ENCODE peak calls at places on chromosomes 16 and 17, in seven cellular contexts. W is psoas muscle; T is IMR-90; R is uterus; D is left ventricle myocardium inferior; Z is naive thymus-derived CD4-positive, alpha-beta T cell; U is CD8-positive, alpha-beta T cell. N is an unnamed sample.

GRCh38 chr16:57627184-57627871 is 1.1 kb upstream of the ADGRG1 start:
- DNase-seq in W (peak; percentile 34), T (peak; percentile 85), R (no peak), D (no peak), Z (no peak), U (no peak), N (no peak)

GRCh38 chr16:9091867-9092281 is 430 bp downstream of the HAPSTR1 start:
- DNase-seq in W (peak; percentile 76), T (no peak), R (no peak), D (peak; percentile 49), Z (peak; percentile 56), U (peak; percentile 21), N (peak; percentile 41)

GRCh38 chr17:73104450-73104849 is 12.0 kb upstream of the SLC39A11 start:
- DNase-seq in W (no peak), T (no peak), R (no peak), D (no peak), Z (no peak), U (no peak), N (no peak)

GRCh38 chr17:1774390-1775176 is 12.7 kb downstream of the SERPINF1 start:
- DNase-seq in W (no peak), T (no peak), R (no peak), D (no peak), Z (no peak), U (no peak), N (no peak)

GRCh38 chr17:31698751-31699150 is 160.3 kb downstream of the COPRS start:
- DNase-seq in W (no peak), T (no peak), R (no peak), D (no peak), Z (no peak), U (no peak), N (no peak)

GRCh38 chr16:54055191-54055590 is 231.4 kb downstream of the IRX3 start:
- DNase-seq in W (no peak), T (no peak), R (no peak), D (no peak), Z (no peak), U (no peak), N (no peak)

GRCh38 chr16:1592446-1592845 is 19.4 kb downstream of the IFT140 start:
- DNase-seq in W (no peak), T (no peak), R (no peak), D (no peak), Z (no peak), U (no peak), N (no peak)

GRCh38 chr16:77221482-77221881 is 22.3 kb downstream of the SYCE1L start:
- DNase-seq in W (no peak), T (peak; percentile 13), R (no peak), D (no peak), Z (no peak), U (no peak), N (no peak)

GRCh38 chr16:54075446-54075845 is 211.1 kb downstream of the IRX3 start:
- DNase-seq in W (no peak), T (no peak), R (no peak), D (no peak), Z (no peak), U (no peak), N (no peak)

GRCh38 chr16:19499481-19499880 is 22.4 kb downstream of the GDE1 start:
- DNase-seq in W (no peak), T (no peak), R (no peak), D (no peak), Z (no peak), U (no peak), N (no peak)

GRCh38 chr16:19503461-19504075 is 18.3 kb downstream of the GDE1 start:
- DNase-seq in W (no peak), T (no peak), R (no peak), D (no peak), Z (no peak), U (no peak), N (no peak)

GRCh38 chr16:19499006-19499405 is 22.9 kb downstream of the GDE1 start:
- DNase-seq in W (no peak), T (no peak), R (no peak), D (no peak), Z (no peak), U (no peak), N (no peak)

GRCh38 chr16:19505600-19506303 is 16.1 kb downstream of the GDE1 start:
- DNase-seq in W (no peak), T (peak; percentile 17), R (no peak), D (no peak), Z (no peak), U (no peak), N (no peak)

DNA sequence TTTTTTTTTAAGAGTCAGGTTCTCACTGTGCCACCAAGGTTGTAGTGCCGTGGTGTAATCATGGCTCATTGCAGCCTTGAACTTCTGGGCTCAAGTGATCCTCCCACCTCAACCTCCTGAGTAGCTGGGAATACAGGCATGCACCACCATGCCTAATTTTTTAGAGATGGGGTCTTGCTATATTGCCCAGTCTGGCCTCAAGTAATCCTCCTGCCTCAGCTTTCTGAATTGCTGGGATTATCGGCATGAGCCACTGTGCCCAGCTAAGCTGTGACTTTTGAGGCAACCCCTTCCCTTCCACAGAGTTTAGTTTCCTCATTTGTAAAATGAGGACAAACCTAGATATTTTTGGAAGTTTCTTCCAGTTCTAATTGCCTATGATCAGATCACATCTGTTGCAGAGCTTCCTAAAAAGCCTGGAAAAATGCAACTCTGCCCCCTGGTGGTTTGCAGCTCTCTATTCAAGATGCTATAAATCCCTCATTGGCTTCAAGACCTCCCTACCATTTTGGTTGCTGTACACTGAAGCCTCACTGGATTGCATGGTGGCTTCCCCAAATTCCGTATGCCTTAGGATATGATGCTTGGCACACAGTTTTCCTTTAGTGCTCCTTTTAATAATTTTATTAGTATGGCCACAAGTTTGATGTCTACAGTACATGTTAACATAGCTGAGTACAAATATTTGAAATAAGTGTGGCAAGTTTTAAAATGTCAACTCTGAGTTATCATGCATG is 19.3 kb downstream of the GDE1 start:
- DNase-seq in W (peak; percentile 58), T (peak; percentile 73), R (peak; percentile 45), D (peak; percentile 36), Z (peak; percentile 57), U (peak; percentile 45), N (peak; percentile 60)
- H3K36me3 ChIP-seq in W (peaks cover 7% of the 10 kb centered on the region), T (peaks cover 35% of the 10 kb centered on the region), R (no peaks in the 10 kb centered on the region), D (peaks cover 59% of the 10 kb centered on the region), Z (peaks cover 8% of the 10 kb centered on the region), U (peaks cover 37% of the 10 kb centered on the region), N (peaks cover 41% of the 10 kb centered on the region)

DNA sequence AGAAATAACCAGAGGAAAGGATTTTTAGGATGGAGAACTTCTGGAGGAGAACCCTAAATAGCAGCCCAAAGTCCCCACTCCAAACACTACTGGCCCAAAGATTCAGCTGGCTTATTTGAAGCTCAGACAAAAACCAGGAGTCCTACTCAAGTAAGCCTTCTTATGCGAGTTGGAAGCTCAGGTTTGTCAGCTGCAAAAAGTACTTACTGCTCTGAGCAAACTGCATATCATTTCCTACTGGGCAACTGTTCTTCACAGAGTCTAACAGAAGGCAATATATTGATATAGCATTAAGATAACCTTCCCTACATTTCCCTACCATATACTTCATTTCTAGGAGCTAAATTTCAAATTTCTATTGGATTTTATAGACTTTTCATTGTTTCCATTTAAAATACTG is 76.1 kb upstream of the CORO6 start:
- DNase-seq in W (no peak), T (no peak), R (no peak), D (no peak), Z (no peak), U (no peak), N (no peak)
- H3K27ac ChIP-seq in W (peak overlapping the region; percentile 80), T (no peak overlapping the region), R (no peak overlapping the region), D (peak overlapping the region; percentile 80), Z (no peak overlapping the region), U (no peak overlapping the region), N (no peak overlapping the region)

DNA sequence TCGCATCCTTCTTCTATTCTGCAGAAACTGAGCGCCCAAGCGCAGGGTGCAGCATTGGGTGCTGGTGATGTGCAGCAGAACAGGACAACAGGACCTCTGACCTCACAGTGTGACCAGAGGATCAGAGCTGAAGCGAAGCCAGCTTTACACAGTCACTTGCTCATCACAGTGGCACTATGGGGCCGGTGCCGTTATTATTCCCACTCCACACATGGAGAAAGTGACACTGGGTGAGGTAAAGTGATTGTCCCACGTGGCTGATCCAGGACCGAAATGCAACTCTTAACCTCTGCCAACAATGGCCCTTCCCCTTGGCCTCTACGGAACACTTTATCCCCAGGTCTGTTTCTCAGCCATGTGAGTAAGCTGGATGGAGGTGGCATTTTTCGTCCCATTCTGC is 171.2 kb downstream of the C16orf78 start:
- DNase-seq in W (no peak), T (no peak), R (no peak), D (no peak), Z (no peak), U (no peak), N (no peak)
- H3K36me3 ChIP-seq in W (no peaks in the 10 kb centered on the region), T (no peaks in the 10 kb centered on the region), R (no peaks in the 10 kb centered on the region), D (no peaks in the 10 kb centered on the region), Z (no peaks in the 10 kb centered on the region), U (no peaks in the 10 kb centered on the region), N (no peaks in the 10 kb centered on the region)

DNA sequence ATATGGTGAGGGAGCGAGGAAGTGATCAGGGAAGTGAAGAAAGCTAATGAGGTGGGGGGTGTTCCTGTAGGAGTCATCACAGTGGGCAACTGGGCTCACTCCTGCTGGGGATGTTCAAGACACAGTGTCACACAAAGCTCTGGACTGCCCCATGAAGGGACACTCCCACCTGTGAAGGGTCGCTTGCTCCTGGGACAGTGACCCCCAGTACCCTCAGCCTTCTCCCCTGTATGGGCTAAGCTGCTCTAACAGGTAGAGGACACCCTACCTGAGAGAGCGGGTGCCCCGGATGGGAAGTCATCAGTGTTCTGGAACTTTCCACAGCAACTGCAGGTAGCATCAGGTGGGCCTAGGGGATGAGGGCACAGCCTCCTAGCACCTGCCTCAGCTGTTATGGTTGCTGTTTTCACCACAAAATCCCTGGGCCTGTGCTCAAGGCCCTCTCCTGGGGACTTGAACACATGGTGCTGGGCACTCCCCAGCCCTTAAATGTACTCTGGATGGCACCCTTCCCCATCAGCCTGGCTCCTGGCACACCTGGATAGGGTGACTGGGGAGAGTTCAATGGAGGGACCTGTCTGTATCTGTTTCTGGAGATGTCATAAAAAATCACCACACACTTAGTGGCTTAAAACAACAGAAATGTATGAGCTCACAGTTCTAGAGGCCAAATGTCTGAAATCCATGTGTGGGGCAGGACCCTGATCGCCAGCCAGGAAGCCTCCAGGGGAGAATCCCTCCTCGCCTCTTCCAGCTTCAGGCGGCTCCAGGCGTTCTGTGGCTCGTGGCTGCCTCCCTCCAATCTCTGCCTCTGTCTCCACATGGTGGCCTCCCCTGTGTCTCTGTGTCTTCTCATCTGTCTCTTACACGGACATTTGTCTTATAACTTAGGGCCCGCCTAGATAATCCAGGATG is 104.0 kb upstream of the CDH5 start:
- DNase-seq in W (peak; percentile 83), T (peak; percentile 57), R (peak; percentile 63), D (peak; percentile 61), Z (no peak), U (no peak), N (peak; percentile 74)
- H3K27ac ChIP-seq in W (no peak overlapping the region), T (no peak overlapping the region), R (no peak overlapping the region), D (no peak overlapping the region), Z (no peak overlapping the region), U (no peak overlapping the region), N (no peak overlapping the region)